ENCODE peak calls at places on chromosomes 16 and 17, in nine cellular contexts. T is heart left ventricle, M is left lung, R is astrocyte, K is tibial nerve, Q is PC-3, H is lower lobe of right lung, O is cardiac muscle cell, C is breast epithelium. S is an unnamed sample.

GRCh38 chr17:63491976-63492575 is 15.2 kb downstream of the ACE start:
- DNase-seq in T (no peak), M (no peak), R (no peak), K (no peak), Q (no peak), H (no peak), O (no peak), C (no peak), S (no peak)

GRCh38 chr17:7217113-7217987 is 2.3 kb downstream of the DLG4 start:
- DNase-seq in T (peak; percentile 75), M (peak; percentile 56), R (peak; percentile 59), K (peak; percentile 53), Q (peak; percentile 45), H (no peak), O (peak; percentile 79), C (no peak), S (no peak)

GRCh38 chr17:82031303-82031884 is at the start of gene RAC3:
- DNase-seq in T (no peak), M (no peak), R (no peak), K (no peak), Q (peak; percentile 58), H (no peak), O (peak; percentile 80), C (no peak), S (no peak)

GRCh38 chr17:74532115-74532514 is 840 bp upstream of the CD300LB start:
- DNase-seq in T (peak; percentile 69), M (peak; percentile 80), R (no peak), K (peak; percentile 48), Q (no peak), H (peak; percentile 80), O (no peak), C (no peak), S (no peak)

GRCh38 chr17:76472726-76473125 is 5.3 kb downstream of the AANAT start:
- DNase-seq in T (no peak), M (no peak), R (no peak), K (no peak), Q (no peak), H (no peak), O (no peak), C (no peak), S (no peak)

GRCh38 chr17:57808882-57809281 is 41.0 kb downstream of the MRPS23 start:
- DNase-seq in T (no peak), M (no peak), R (no peak), K (no peak), Q (no peak), H (no peak), O (no peak), C (no peak), S (no peak)

GRCh38 chr17:36901506-36901905 is 35.8 kb upstream of the LHX1 start:
- DNase-seq in T (no peak), M (no peak), R (peak; percentile 92), K (no peak), Q (no peak), H (no peak), O (no peak), C (no peak), S (no peak)

GRCh38 chr16:4947722-4948503 is 10.2 kb upstream of the SEC14L5 start:
- DNase-seq in T (no peak), M (no peak), R (no peak), K (no peak), Q (no peak), H (no peak), O (no peak), C (no peak), S (no peak)

GRCh38 chr16:1334739-1335138 is 1.3 kb downstream of the BAIAP3 start:
- DNase-seq in T (no peak), M (no peak), R (no peak), K (no peak), Q (no peak), H (no peak), O (no peak), C (no peak), S (no peak)

GRCh38 chr17:16378631-16379282 is 2.1 kb upstream of the UBB start:
- DNase-seq in T (no peak), M (peak; percentile 61), R (no peak), K (no peak), Q (peak; percentile 84), H (no peak), O (no peak), C (no peak), S (no peak)

GRCh38 chr16:75919664-75920063 is 193.4 kb upstream of the CPHXL start:
- DNase-seq in T (no peak), M (no peak), R (no peak), K (no peak), Q (no peak), H (no peak), O (no peak), C (no peak), S (no peak)

GRCh38 chr17:79182176-79183160 is 107.8 kb downstream of the ENGASE start:
- DNase-seq in T (no peak), M (no peak), R (no peak), K (no peak), Q (no peak), H (no peak), O (no peak), C (no peak), S (no peak)

GRCh38 chr17:65039349-65039988 is 17.1 kb downstream of the GNA13 start:
- DNase-seq in T (no peak), M (no peak), R (no peak), K (no peak), Q (peak; percentile 86), H (no peak), O (no peak), C (no peak), S (peak; percentile 72)

GRCh38 chr16:77723108-77723514 is 797 bp downstream of the NUDT7 start:
- DNase-seq in T (peak; percentile 42), M (peak; percentile 34), R (peak; percentile 66), K (peak; percentile 9), Q (no peak), H (no peak), O (peak; percentile 2), C (no peak), S (no peak)

GRCh38 chr16:74709477-74709877 is 8.8 kb upstream of the MLKL start:
- DNase-seq in T (peak; percentile 77), M (peak; percentile 81), R (peak; percentile 21), K (peak; percentile 86), Q (peak; percentile 90), H (peak; percentile 84), O (peak; percentile 80), C (peak; percentile 76), S (no peak)

GRCh38 chr16:54444851-54445523 is 158.4 kb upstream of the IRX3 start:
- DNase-seq in T (no peak), M (no peak), R (peak; percentile 74), K (no peak), Q (no peak), H (no peak), O (no peak), C (no peak), S (no peak)

DNA sequence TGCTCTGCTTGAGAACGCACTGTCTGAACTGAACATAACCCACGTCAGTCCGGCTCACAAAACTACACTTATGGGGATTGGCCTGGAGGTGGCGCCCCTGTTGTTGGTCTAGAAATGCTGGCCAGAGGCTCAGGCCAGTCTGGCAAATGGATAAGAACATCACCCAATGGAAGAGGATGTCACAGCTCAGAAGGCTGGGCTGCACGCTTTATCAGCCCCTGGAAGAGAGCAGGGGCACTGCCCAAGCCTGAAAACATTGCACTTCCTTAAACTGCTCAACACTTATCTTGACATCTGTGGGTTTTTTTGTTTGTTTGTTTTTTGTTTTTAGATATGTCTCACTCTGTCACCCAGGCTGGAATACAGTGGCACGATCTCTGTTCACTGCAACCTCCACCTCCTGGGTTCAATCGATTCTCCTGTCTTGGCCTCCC is 24.8 kb upstream of the BPTF start:
- DNase-seq in T (peak; percentile 75), M (peak; percentile 65), R (peak; percentile 40), K (peak; percentile 64), Q (peak; percentile 91), H (peak; percentile 80), O (peak; percentile 80), C (peak; percentile 66), S (peak; percentile 56)
- TF ChIP-seq CTCF in T (peak; percentile 61), M (peak; percentile 49), R (peak; percentile 62), K (peak; percentile 37), Q (peak; percentile 92), H (peak; percentile 69), O (peak; percentile 80), C (peak; percentile 36), S (peak; percentile 88)

DNA sequence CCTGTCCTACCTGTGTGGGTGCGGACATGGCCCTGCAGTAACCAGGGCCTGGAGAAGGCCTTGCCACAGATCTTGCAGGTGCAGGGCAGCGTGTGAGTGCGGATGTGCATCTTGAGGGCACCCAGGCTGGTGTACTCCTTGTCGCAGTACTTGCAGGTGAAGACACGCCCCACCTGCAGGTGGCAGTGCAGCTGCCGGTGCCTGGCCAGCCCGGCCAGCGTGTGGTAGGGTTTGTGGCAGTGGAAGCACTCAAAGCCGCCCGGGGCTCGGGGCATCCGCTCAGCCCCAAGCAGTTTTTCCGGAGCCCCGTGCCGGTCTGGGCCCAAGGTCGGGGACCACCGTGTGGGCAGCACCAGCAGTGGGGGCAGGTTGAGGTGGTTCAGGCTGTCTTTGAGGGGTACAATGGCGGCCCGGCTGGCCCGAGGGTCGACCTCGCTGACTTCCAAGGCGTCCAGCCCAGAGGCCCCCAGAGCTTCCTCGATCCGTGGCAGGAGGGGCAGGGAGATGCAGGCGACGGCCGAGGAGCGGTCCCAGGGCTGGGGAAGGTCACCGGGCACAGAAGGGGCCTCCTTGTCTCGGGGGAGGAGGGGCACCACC is 5.1 kb downstream of the SNAI3 start:
- DNase-seq in T (no peak), M (no peak), R (no peak), K (no peak), Q (peak; percentile 68), H (peak; percentile 61), O (no peak), C (no peak), S (peak; percentile 80)
- H3K4me3 ChIP-seq in T (no peak overlapping the region), M (no peak overlapping the region), R (no peak overlapping the region), K (no peak overlapping the region), Q (peak overlapping the region; percentile 36), H (no peak overlapping the region), O (no peak overlapping the region), C (no peak overlapping the region), S (peak overlapping the region; percentile 39)

DNA sequence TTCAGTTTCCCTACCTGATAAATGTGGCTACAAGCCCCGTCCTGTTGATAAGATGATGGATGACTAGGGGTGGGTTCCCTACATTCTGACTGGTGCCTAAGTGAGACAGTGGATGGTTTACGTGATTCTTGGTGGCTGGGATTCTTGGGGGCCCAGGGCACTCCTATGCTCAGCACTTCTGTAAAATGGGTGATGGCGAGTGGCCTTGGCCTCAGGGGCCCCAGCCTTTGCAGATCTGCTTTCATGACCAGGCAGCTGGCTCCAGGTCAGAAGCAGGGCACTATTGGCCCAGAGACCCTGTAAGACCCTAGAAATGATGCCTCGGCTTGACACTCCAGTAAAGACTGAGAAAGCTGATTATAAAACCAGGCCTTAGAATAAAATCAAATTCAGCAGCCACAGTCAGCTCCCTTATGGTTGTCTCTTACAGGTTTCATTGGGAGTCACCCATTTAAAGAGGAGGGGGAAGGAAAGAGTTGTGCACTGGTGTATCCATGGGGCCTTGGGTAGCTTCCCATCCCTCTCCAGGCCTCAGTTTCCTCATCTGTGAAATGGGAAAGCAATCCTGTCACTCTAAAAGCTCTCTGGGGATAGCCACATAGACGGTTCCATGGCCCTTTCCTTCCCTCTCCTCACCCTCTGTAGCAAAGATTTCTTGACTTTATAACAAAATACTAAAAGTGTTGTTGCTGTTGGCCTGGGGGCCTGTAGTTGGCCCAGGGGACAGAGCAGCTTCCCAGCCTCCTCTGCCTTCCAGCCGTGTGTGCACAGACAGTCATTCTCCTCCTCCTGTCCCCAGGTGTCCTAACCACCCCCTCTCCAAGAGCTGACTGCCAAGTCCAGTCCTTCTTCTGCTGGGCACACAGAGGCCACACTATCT is 1.2 kb downstream of the SNX20 start:
- DNase-seq in T (no peak), M (no peak), R (no peak), K (no peak), Q (no peak), H (no peak), O (no peak), C (no peak), S (no peak)
- H3K27me3 ChIP-seq in T (no peaks in the 10 kb centered on the region), M (no peaks in the 10 kb centered on the region), R (no peaks in the 10 kb centered on the region), K (no peaks in the 10 kb centered on the region), Q (no peaks in the 10 kb centered on the region), H (no peaks in the 10 kb centered on the region), O (no peaks in the 10 kb centered on the region), C (no peaks in the 10 kb centered on the region), S (no peaks in the 10 kb centered on the region)

GRCh38 chr16:15827709-15828343 is 29.0 kb downstream of the MYH11 start:
- DNase-seq in T (no peak), M (no peak), R (no peak), K (no peak), Q (no peak), H (no peak), O (no peak), C (no peak), S (no peak)
- TF ChIP-seq CTCF in T (no peak), M (no peak), R (no peak), K (no peak), Q (no peak), H (no peak), O (no peak), C (no peak), S (no peak)

S was measured in GM06990.